ENCODE peak calls at places on chromosomes 16 and 17, in eight cellular contexts. P is amniotic stem cell; L is hypothalamus; T is heart right ventricle; Z is stomach; I is Caki2; N is NCI-H1436; F is activated CD4-positive, alpha-beta T cell treated with anti-CD3 and anti-CD28 coated beads, Interleukin-2, amount 10 ng/mL, durations not matched to agents 7 days and 5 days. M is an unnamed sample.

GRCh38 chr17:57092171-57092570 is 7.1 kb downstream of the AKAP1 start:
- DNase-seq in P (no peak), L (no peak), T (no peak), Z (no peak), I (no peak), N (no peak), F (no peak), M (no peak)

GRCh38 chr16:49382916-49383315 is 9.3 kb downstream of the C16orf78 start:
- DNase-seq in P (no peak), L (no peak), T (no peak), Z (no peak), I (no peak), N (no peak), F (no peak), M (peak)

GRCh38 chr16:48133455-48134226 is 22.2 kb downstream of the ABCC12 start:
- DNase-seq in P (no peak), L (no peak), T (no peak), Z (peak), I (no peak), N (no peak), F (no peak), M (no peak)

GRCh38 chr16:200388-200787 is 20.1 kb downstream of the HBQ1 start:
- DNase-seq in P (peak), L (no peak), T (no peak), Z (no peak), I (peak), N (no peak), F (no peak), M (no peak)

GRCh38 chr17:56867948-56868376 is 34.0 kb downstream of the DGKE start:
- DNase-seq in P (no peak), L (no peak), T (no peak), Z (no peak), I (no peak), N (no peak), F (no peak), M (peak)

GRCh38 chr16:2776500-2777139 is 460 bp downstream of the ELOB start:
- DNase-seq in P (no peak), L (no peak), T (peak), Z (no peak), I (no peak), N (no peak), F (no peak), M (no peak)

GRCh38 chr16:71526111-71526998 is at the start of gene CHST4:
- DNase-seq in P (peak), L (no peak), T (no peak), Z (no peak), I (no peak), N (peak), F (no peak), M (no peak)

GRCh38 chr16:4380131-4381063 is 8.7 kb downstream of the VASN start:
- DNase-seq in P (no peak), L (no peak), T (peak), Z (no peak), I (no peak), N (no peak), F (no peak), M (no peak)

GRCh38 chr17:50938821-50939541 is 72.8 kb upstream of the TOB1 start:
- DNase-seq in P (no peak), L (no peak), T (no peak), Z (no peak), I (no peak), N (no peak), F (no peak), M (no peak)

GRCh38 chr17:73952498-73953205 is 250.8 kb upstream of the RPL38 start:
- DNase-seq in P (no peak), L (peak), T (peak), Z (peak), I (no peak), N (peak), F (peak), M (no peak)

GRCh38 chr17:69405096-69405495 is 9.4 kb upstream of the MAP2K6 start:
- DNase-seq in P (no peak), L (no peak), T (no peak), Z (no peak), I (no peak), N (no peak), F (no peak), M (no peak)

GRCh38 chr17:56011406-56012131 is 141.7 kb upstream of the ANKFN1 start:
- DNase-seq in P (no peak), L (no peak), T (no peak), Z (no peak), I (no peak), N (no peak), F (no peak), M (no peak)

GRCh38 chr16:7343271-7343670 is 10.6 kb downstream of the RBFOX1 start:
- DNase-seq in P (no peak), L (no peak), T (no peak), Z (no peak), I (no peak), N (no peak), F (no peak), M (no peak)

GRCh38 chr17:59830846-59831486 is 61.8 kb downstream of the TUBD1 start:
- DNase-seq in P (no peak), L (no peak), T (no peak), Z (no peak), I (no peak), N (no peak), F (no peak), M (no peak)

GRCh38 chr16:86428729-86429472 is 81.4 kb upstream of the FOXF1 start:
- DNase-seq in P (no peak), L (no peak), T (no peak), Z (no peak), I (no peak), N (no peak), F (no peak), M (no peak)

GRCh38 chr17:1485748-1486376 is 6.6 kb downstream of the MYO1C start:
- DNase-seq in P (peak), L (no peak), T (peak), Z (peak), I (peak), N (peak), F (peak), M (no peak)

GRCh38 chr17:77501751-77502625 is 361.2 kb downstream of the SEC14L1 start:
- DNase-seq in P (no peak), L (no peak), T (no peak), Z (no peak), I (no peak), N (no peak), F (peak), M (no peak)

GRCh38 chr16:83887088-83887487 is 11.8 kb upstream of the MLYCD start:
- DNase-seq in P (no peak), L (peak), T (no peak), Z (peak), I (no peak), N (no peak), F (no peak), M (peak)

M was measured in SW 1271.